ENCODE peak calls at places on chromosomes 2 and 18, in six cellular contexts. One of them, this sample, is unnamed.

GRCh38 chr2:12930382-12930781 is 213.6 kb downstream of the TRIB2 start:
- DNase-seq in neural crest cell: no peak
- DNase-seq in breast epithelium: no peak
- DNase-seq in transverse colon: no peak
- DNase-seq in WTC11: no peak
- DNase-seq in stomach: no peak
- DNase-seq in this sample: no peak

GRCh38 chr2:67650292-67651133 is 253.4 kb downstream of the ETAA1 start:
- DNase-seq in transverse colon: peak; percentile 66
- DNase-seq in neural crest cell: peak; percentile 62
- DNase-seq in stomach: peak; percentile 47
- DNase-seq in breast epithelium: peak; percentile 41
- DNase-seq in WTC11: peak; percentile 69
- DNase-seq in this sample: peak; percentile 53

GRCh38 chr2:108924444-108925251 is 64.4 kb downstream of the EDAR start:
- DNase-seq in neural crest cell: no peak
- DNase-seq in breast epithelium: no peak
- DNase-seq in transverse colon: no peak
- DNase-seq in WTC11: no peak
- DNase-seq in stomach: no peak
- DNase-seq in this sample: no peak

GRCh38 chr18:78685980-78686530 is 293.6 kb upstream of the SALL3 start:
- DNase-seq in breast epithelium: no peak
- DNase-seq in WTC11: no peak
- DNase-seq in transverse colon: no peak
- DNase-seq in stomach: peak; percentile 19
- DNase-seq in neural crest cell: no peak
- DNase-seq in this sample: no peak

GRCh38 chr2:85583667-85584353 is 421 bp upstream of the VAMP5 start:
- DNase-seq in transverse colon: no peak
- DNase-seq in WTC11: no peak
- DNase-seq in stomach: no peak
- DNase-seq in breast epithelium: no peak
- DNase-seq in neural crest cell: no peak
- DNase-seq in this sample: no peak

GRCh38 chr18:26386002-26386401 is 159.8 kb downstream of the TAF4B start:
- DNase-seq in breast epithelium: no peak
- DNase-seq in WTC11: no peak
- DNase-seq in stomach: no peak
- DNase-seq in transverse colon: no peak
- DNase-seq in neural crest cell: no peak
- DNase-seq in this sample: peak; percentile 41

GRCh38 chr2:89833780-89834117 is 1142.3 kb downstream of the RPIA start:
- DNase-seq in WTC11: no peak
- DNase-seq in transverse colon: no peak
- DNase-seq in neural crest cell: no peak
- DNase-seq in stomach: no peak
- DNase-seq in breast epithelium: no peak
- DNase-seq in this sample: no peak

GRCh38 chr2:108616731-108617161 is 82.5 kb downstream of the LIMS1 start:
- DNase-seq in breast epithelium: peak; percentile 49
- DNase-seq in transverse colon: no peak
- DNase-seq in neural crest cell: no peak
- DNase-seq in WTC11: no peak
- DNase-seq in stomach: peak; percentile 79
- DNase-seq in this sample: no peak

GRCh38 chr2:226339616-226340015 is 460.0 kb downstream of the IRS1 start:
- DNase-seq in breast epithelium: no peak
- DNase-seq in neural crest cell: no peak
- DNase-seq in transverse colon: no peak
- DNase-seq in stomach: no peak
- DNase-seq in WTC11: no peak
- DNase-seq in this sample: no peak

GRCh38 chr2:200308421-200309295 is 2.2 kb downstream of the SPATS2L start:
- DNase-seq in breast epithelium: no peak
- DNase-seq in transverse colon: no peak
- DNase-seq in WTC11: no peak
- DNase-seq in neural crest cell: no peak
- DNase-seq in stomach: no peak
- DNase-seq in this sample: no peak

GRCh38 chr2:100845141-100845991 is 25.4 kb downstream of the NPAS2 start:
- DNase-seq in breast epithelium: no peak
- DNase-seq in WTC11: no peak
- DNase-seq in stomach: peak; percentile 76
- DNase-seq in transverse colon: no peak
- DNase-seq in neural crest cell: no peak
- DNase-seq in this sample: no peak

GRCh38 chr2:241505086-241505780 is 3.2 kb downstream of the STK25 start:
- DNase-seq in breast epithelium: no peak
- DNase-seq in transverse colon: no peak
- DNase-seq in WTC11: no peak
- DNase-seq in stomach: no peak
- DNase-seq in neural crest cell: no peak
- DNase-seq in this sample: no peak

GRCh38 chr18:13175266-13175665 is 43.3 kb upstream of the LDLRAD4 start:
- DNase-seq in breast epithelium: no peak
- DNase-seq in transverse colon: no peak
- DNase-seq in WTC11: no peak
- DNase-seq in neural crest cell: no peak
- DNase-seq in stomach: no peak
- DNase-seq in this sample: no peak

GRCh38 chr2:70203086-70203485 is 12.3 kb upstream of the C2orf42 start:
- DNase-seq in WTC11: no peak
- DNase-seq in breast epithelium: no peak
- DNase-seq in neural crest cell: no peak
- DNase-seq in transverse colon: no peak
- DNase-seq in stomach: no peak
- DNase-seq in this sample: no peak

GRCh38 chr2:85134255-85135065 is 1.3 kb downstream of the TCF7L1 start:
- DNase-seq in neural crest cell: peak; percentile 51
- DNase-seq in stomach: no peak
- DNase-seq in breast epithelium: no peak
- DNase-seq in transverse colon: peak; percentile 22
- DNase-seq in WTC11: peak; percentile 58
- DNase-seq in this sample: no peak

GRCh38 chr2:83528746-83529145 is 930.3 kb downstream of the SUCLG1 start:
- DNase-seq in stomach: no peak
- DNase-seq in breast epithelium: no peak
- DNase-seq in transverse colon: no peak
- DNase-seq in neural crest cell: no peak
- DNase-seq in WTC11: no peak
- DNase-seq in this sample: no peak

GRCh38 chr2:227406177-227407031 is 18.7 kb upstream of the SCYGR1 start:
- DNase-seq in WTC11: peak; percentile 59
- DNase-seq in stomach: peak; percentile 73
- DNase-seq in neural crest cell: peak; percentile 30
- DNase-seq in breast epithelium: peak; percentile 53
- DNase-seq in transverse colon: peak; percentile 73
- DNase-seq in this sample: no peak

GRCh38 chr2:41169744-41170143 is 717.9 kb upstream of the SLC8A1 start:
- DNase-seq in transverse colon: no peak
- DNase-seq in WTC11: no peak
- DNase-seq in breast epithelium: no peak
- DNase-seq in stomach: no peak
- DNase-seq in neural crest cell: no peak
- DNase-seq in this sample: no peak

GRCh38 chr18:44143054-44143453 is 537.6 kb upstream of the SETBP1 start:
- DNase-seq in neural crest cell: no peak
- DNase-seq in stomach: no peak
- DNase-seq in breast epithelium: no peak
- DNase-seq in transverse colon: no peak
- DNase-seq in WTC11: no peak
- DNase-seq in this sample: no peak

GRCh38 chr2:230981704-230982103 is 14.2 kb upstream of the SPATA3 start:
- DNase-seq in transverse colon: no peak
- DNase-seq in neural crest cell: no peak
- DNase-seq in WTC11: no peak
- DNase-seq in stomach: no peak
- DNase-seq in breast epithelium: no peak
- DNase-seq in this sample: no peak

GRCh38 chr2:54809814-54810213 is 86.4 kb downstream of the EML6 start:
- DNase-seq in neural crest cell: no peak
- DNase-seq in WTC11: no peak
- DNase-seq in transverse colon: no peak
- DNase-seq in breast epithelium: no peak
- DNase-seq in stomach: no peak
- DNase-seq in this sample: no peak

GRCh38 chr2:31216734-31217133 is 581 bp downstream of the CAPN14 start:
- DNase-seq in neural crest cell: no peak
- DNase-seq in WTC11: no peak
- DNase-seq in stomach: no peak
- DNase-seq in transverse colon: no peak
- DNase-seq in breast epithelium: no peak
- DNase-seq in this sample: no peak

GRCh38 chr2:133146893-133147292 is 421.4 kb downstream of the NCKAP5 start:
- DNase-seq in WTC11: no peak
- DNase-seq in transverse colon: no peak
- DNase-seq in stomach: no peak
- DNase-seq in neural crest cell: no peak
- DNase-seq in breast epithelium: no peak
- DNase-seq in this sample: no peak
- TF ChIP-seq CTCF in WTC11: no peak
- TF ChIP-seq CTCF in transverse colon: no peak
- TF ChIP-seq CTCF in stomach: no peak
- TF ChIP-seq CTCF in neural crest cell: no peak
- TF ChIP-seq CTCF in breast epithelium: no peak
- TF ChIP-seq CTCF in this sample: no peak

GRCh38 chr2:207770602-207771404 is 1.1 kb upstream of the FZD5 start:
- DNase-seq in stomach: no peak
- DNase-seq in neural crest cell: no peak
- DNase-seq in WTC11: peak; percentile 54
- DNase-seq in transverse colon: peak; percentile 43
- DNase-seq in breast epithelium: no peak
- DNase-seq in this sample: peak; percentile 21
- TF ChIP-seq CTCF in stomach: no peak
- TF ChIP-seq CTCF in neural crest cell: no peak
- TF ChIP-seq CTCF in WTC11: no peak
- TF ChIP-seq CTCF in transverse colon: no peak
- TF ChIP-seq CTCF in breast epithelium: no peak
- TF ChIP-seq CTCF in this sample: no peak

GRCh38 chr2:45190481-45190880 is 181.2 kb upstream of the SIX2 start:
- DNase-seq in stomach: no peak
- DNase-seq in WTC11: no peak
- DNase-seq in transverse colon: no peak
- DNase-seq in breast epithelium: no peak
- DNase-seq in neural crest cell: no peak
- DNase-seq in this sample: no peak
- TF ChIP-seq CTCF in stomach: no peak
- TF ChIP-seq CTCF in WTC11: no peak
- TF ChIP-seq CTCF in transverse colon: no peak
- TF ChIP-seq CTCF in breast epithelium: no peak
- TF ChIP-seq CTCF in neural crest cell: no peak
- TF ChIP-seq CTCF in this sample: no peak

GRCh38 chr2:144780983-144781382 is 261.1 kb upstream of the ZEB2 start:
- DNase-seq in neural crest cell: no peak
- DNase-seq in transverse colon: no peak
- DNase-seq in WTC11: no peak
- DNase-seq in breast epithelium: no peak
- DNase-seq in stomach: no peak
- DNase-seq in this sample: no peak
- TF ChIP-seq CTCF in neural crest cell: no peak
- TF ChIP-seq CTCF in transverse colon: no peak
- TF ChIP-seq CTCF in WTC11: no peak
- TF ChIP-seq CTCF in breast epithelium: no peak
- TF ChIP-seq CTCF in stomach: no peak
- TF ChIP-seq CTCF in this sample: no peak

GRCh38 chr2:169221745-169222369 is 140.5 kb downstream of the LRP2 start:
- DNase-seq in WTC11: no peak
- DNase-seq in transverse colon: no peak
- DNase-seq in stomach: no peak
- DNase-seq in breast epithelium: no peak
- DNase-seq in neural crest cell: no peak
- DNase-seq in this sample: no peak
- TF ChIP-seq CTCF in WTC11: no peak
- TF ChIP-seq CTCF in transverse colon: peak; percentile 10
- TF ChIP-seq CTCF in stomach: no peak
- TF ChIP-seq CTCF in breast epithelium: peak; percentile 29
- TF ChIP-seq CTCF in neural crest cell: peak; percentile 62
- TF ChIP-seq CTCF in this sample: no peak

GRCh38 chr2:216765810-216766259 is 70.5 kb upstream of the IGFBP5 start:
- DNase-seq in transverse colon: no peak
- DNase-seq in WTC11: peak; percentile 78
- DNase-seq in stomach: no peak
- DNase-seq in neural crest cell: peak; percentile 80
- DNase-seq in breast epithelium: no peak
- DNase-seq in this sample: no peak

GRCh38 chr2:216773072-216773471 is 77.7 kb upstream of the IGFBP5 start:
- DNase-seq in breast epithelium: no peak
- DNase-seq in neural crest cell: no peak
- DNase-seq in stomach: no peak
- DNase-seq in WTC11: no peak
- DNase-seq in transverse colon: no peak
- DNase-seq in this sample: no peak

GRCh38 chr2:216770050-216770449 is 74.7 kb upstream of the IGFBP5 start:
- DNase-seq in transverse colon: no peak
- DNase-seq in neural crest cell: no peak
- DNase-seq in stomach: no peak
- DNase-seq in breast epithelium: no peak
- DNase-seq in WTC11: no peak
- DNase-seq in this sample: no peak

GRCh38 chr2:216774180-216774579 is 78.8 kb upstream of the IGFBP5 start:
- DNase-seq in neural crest cell: no peak
- DNase-seq in transverse colon: no peak
- DNase-seq in WTC11: no peak
- DNase-seq in stomach: no peak
- DNase-seq in breast epithelium: no peak
- DNase-seq in this sample: no peak

DNA sequence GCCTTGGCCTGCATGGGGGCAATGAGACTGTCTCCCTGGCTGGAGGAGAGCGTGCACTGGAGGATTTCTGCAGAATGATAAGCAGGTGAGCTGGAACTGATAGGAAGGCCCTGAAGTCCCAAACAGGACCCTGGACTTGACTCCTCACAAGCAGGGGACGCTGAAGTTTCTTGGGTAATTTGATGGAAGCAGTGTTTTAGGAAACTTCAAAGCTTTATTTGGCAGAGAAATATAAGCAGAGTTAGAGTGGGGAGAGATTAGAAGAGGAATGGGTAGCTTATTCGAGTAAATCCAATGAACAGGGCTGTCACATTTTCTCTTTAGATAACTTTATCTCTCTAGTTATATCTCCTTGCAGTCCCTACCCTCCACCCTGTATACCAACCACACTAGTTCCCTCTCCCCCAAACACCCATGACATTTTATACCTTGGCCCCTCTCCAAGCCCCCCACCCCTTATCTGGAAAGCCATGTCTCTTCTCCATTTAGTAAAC is 73.6 kb upstream of the IGFBP5 start:
- DNase-seq in transverse colon: no peak
- DNase-seq in breast epithelium: no peak
- DNase-seq in WTC11: peak; percentile 31
- DNase-seq in neural crest cell: no peak
- DNase-seq in stomach: no peak
- DNase-seq in this sample: no peak
- TF ChIP-seq CTCF in transverse colon: no peak
- TF ChIP-seq CTCF in breast epithelium: no peak
- TF ChIP-seq CTCF in WTC11: no peak
- TF ChIP-seq CTCF in neural crest cell: no peak
- TF ChIP-seq CTCF in stomach: no peak
- TF ChIP-seq CTCF in this sample: no peak

GRCh38 chr2:20106746-20107145 is 55.3 kb upstream of the LAPTM4A start:
- DNase-seq in transverse colon: peak; percentile 56
- DNase-seq in WTC11: peak; percentile 91
- DNase-seq in stomach: no peak
- DNase-seq in neural crest cell: peak; percentile 66
- DNase-seq in breast epithelium: peak; percentile 23
- DNase-seq in this sample: no peak
- TF ChIP-seq CTCF in transverse colon: peak; percentile 38
- TF ChIP-seq CTCF in WTC11: peak; percentile 55
- TF ChIP-seq CTCF in stomach: no peak
- TF ChIP-seq CTCF in neural crest cell: peak; percentile 69
- TF ChIP-seq CTCF in breast epithelium: peak; percentile 57
- TF ChIP-seq CTCF in this sample: peak; percentile 30

GRCh38 chr2:172095905-172096660 is 6.6 kb downstream of the DLX2 start:
- DNase-seq in breast epithelium: no peak
- DNase-seq in stomach: no peak
- DNase-seq in WTC11: no peak
- DNase-seq in transverse colon: no peak
- DNase-seq in neural crest cell: peak; percentile 28
- DNase-seq in this sample: no peak
- TF ChIP-seq CTCF in breast epithelium: no peak
- TF ChIP-seq CTCF in stomach: no peak
- TF ChIP-seq CTCF in WTC11: no peak
- TF ChIP-seq CTCF in transverse colon: no peak
- TF ChIP-seq CTCF in neural crest cell: peak; percentile 45
- TF ChIP-seq CTCF in this sample: no peak

This sample was measured in tibial nerve.